ENCODE peak calls at places on chromosomes 2 and 18, in nine cellular contexts. S is RPMI8226; C is activated gamma-delta T cell; F is NCI-H2029 treated with DMSO at 0.1 percent for 48 hours; H is stimulated activated CD8-positive, alpha-beta memory T cell treated with anti-CD3 and anti-CD28 coated beads, Interleukin-2, amount 100 ng/mL, for 48 hours; R is Ammon's horn; U is tibial artery; A is AG10803; J is Caki2. G is an unnamed sample.

GRCh38 chr2:127901339-127902072 is 15.8 kb upstream of the AMMECR1L start:
- DNase-seq in F (no peak), H (no peak), A (peak), U (peak), S (no peak), C (no peak), R (peak), J (no peak), G (no peak)

GRCh38 chr2:233387667-233388528 is 33.6 kb downstream of the DGKD start:
- DNase-seq in H (no peak), A (peak), F (peak), S (peak), C (no peak), U (peak), R (peak), J (peak), G (no peak)

GRCh38 chr2:86337235-86338099 is at the start of gene REEP1:
- DNase-seq in A (no peak), R (peak), F (no peak), U (no peak), J (peak), C (no peak), H (no peak), S (peak), G (no peak)

GRCh38 chr18:10370716-10371115 is 83.7 kb upstream of the APCDD1 start:
- DNase-seq in U (no peak), S (no peak), F (no peak), A (no peak), J (no peak), R (no peak), C (no peak), H (no peak), G (no peak)

GRCh38 chr2:55859875-55860274 is 63.7 kb downstream of the EFEMP1 start:
- DNase-seq in F (no peak), A (no peak), H (no peak), U (no peak), R (no peak), C (no peak), S (no peak), J (no peak), G (no peak)

GRCh38 chr2:10932345-10933151 is 20.8 kb downstream of the KCNF1 start:
- DNase-seq in A (no peak), R (no peak), U (no peak), C (no peak), S (no peak), F (no peak), H (no peak), J (peak), G (no peak)

GRCh38 chr2:230694241-230694640 is 18.4 kb upstream of the CAB39 start:
- DNase-seq in C (no peak), H (no peak), F (no peak), U (no peak), J (no peak), S (no peak), A (no peak), R (no peak), G (no peak)

GRCh38 chr2:241579281-241579680 is 20.7 kb downstream of the BOK start:
- DNase-seq in J (no peak), C (no peak), R (no peak), F (no peak), H (no peak), A (no peak), U (no peak), S (no peak), G (no peak)

GRCh38 chr2:196289000-196289399 is 117.6 kb upstream of the STK17B start:
- DNase-seq in S (no peak), F (no peak), J (no peak), C (no peak), H (no peak), R (no peak), A (no peak), U (no peak), G (no peak)

GRCh38 chr2:53442783-53443182 is 324.8 kb upstream of the CHAC2 start:
- DNase-seq in R (no peak), A (no peak), J (no peak), H (no peak), S (no peak), F (no peak), C (no peak), U (no peak), G (no peak)

GRCh38 chr2:159973325-159973724 is 89.1 kb downstream of the PLA2R1 start:
- DNase-seq in U (no peak), H (no peak), J (no peak), C (no peak), F (no peak), A (no peak), S (no peak), R (no peak), G (no peak)